ENCODE peak calls at places on chromosomes 12 and 14, in four cellular contexts. J, E, W and D are unnamed samples.

GRCh38 chr14:90970167-90970600 is 90.3 kb downstream of the RPS6KA5 start:
- DNase-seq in J (no peak), E (no peak), W (no peak), D (no peak)

GRCh38 chr14:57380935-57381334 is 9.5 kb upstream of the NAA30 start:
- DNase-seq in J (no peak), E (no peak), W (no peak), D (no peak)

GRCh38 chr12:68972570-68972969 is 39.6 kb upstream of the CPM start:
- DNase-seq in J (no peak), E (no peak), W (no peak), D (no peak)

GRCh38 chr14:65357091-65357490 is 55.4 kb upstream of the FUT8 start:
- DNase-seq in J (no peak), E (no peak), W (no peak), D (no peak)

GRCh38 chr14:90760591-90761316 is 55.5 kb downstream of the TTC7B start:
- DNase-seq in J (no peak), E (no peak), W (no peak), D (no peak)

GRCh38 chr14:20578325-20578724 is 9.5 kb downstream of the RNASE11 start:
- DNase-seq in J (no peak), E (no peak), W (no peak), D (no peak)

GRCh38 chr14:32366256-32366655 is 37.2 kb downstream of the AKAP6 start:
- DNase-seq in J (no peak), E (no peak), W (no peak), D (no peak)

GRCh38 chr12:73678335-73678734 is 859.3 kb upstream of the ATXN7L3B start:
- DNase-seq in J (no peak), E (no peak), W (no peak), D (no peak)

GRCh38 chr12:77122236-77122635 is 56.9 kb upstream of the E2F7 start:
- DNase-seq in J (no peak), E (peak; percentile 16), W (no peak), D (no peak)

GRCh38 chr12:12081836-12082497 is 11.2 kb downstream of the BCL2L14 start:
- DNase-seq in J (no peak), E (no peak), W (no peak), D (no peak)

GRCh38 chr14:102131741-102132140 is 8.0 kb upstream of the WDR20 start:
- DNase-seq in J (no peak), E (no peak), W (no peak), D (no peak)

GRCh38 chr12:67766370-67766769 is 117.8 kb downstream of the DYRK2 start:
- DNase-seq in J (no peak), E (no peak), W (no peak), D (no peak)

GRCh38 chr14:39175445-39176262 is 600 bp downstream of the PNN start:
- DNase-seq in J (no peak), E (no peak), W (no peak), D (no peak)

GRCh38 chr14:68701001-68701741 is 91.7 kb downstream of the ZFP36L1 start:
- DNase-seq in J (no peak), E (no peak), W (no peak), D (peak; percentile 45)

GRCh38 chr14:70254476-70254961 is 65.8 kb upstream of the SLC8A3 start:
- DNase-seq in J (no peak), E (peak; percentile 44), W (peak; percentile 65), D (peak; percentile 72)

GRCh38 chr12:113359939-113360748 is 1.8 kb downstream of the PLBD2 start:
- DNase-seq in J (no peak), E (no peak), W (no peak), D (no peak)

GRCh38 chr12:47112679-47113078 is 32.9 kb upstream of the AMIGO2 start:
- DNase-seq in J (no peak), E (no peak), W (no peak), D (no peak)

GRCh38 chr12:1919284-1919683 is 832 bp upstream of the CACNA2D4 start:
- DNase-seq in J (no peak), E (no peak), W (no peak), D (no peak)

GRCh38 chr12:47980172-47980571 is 16.8 kb downstream of the TMEM106C start:
- DNase-seq in J (no peak), E (no peak), W (no peak), D (peak; percentile 69)

GRCh38 chr14:85576848-85577541 is 47.1 kb downstream of the FLRT2 start:
- DNase-seq in J (no peak), E (no peak), W (no peak), D (no peak)

GRCh38 chr12:6434205-6435180 is 10.3 kb upstream of the CD27 start:
- DNase-seq in J (no peak), E (no peak), W (no peak), D (no peak)

GRCh38 chr12:24931666-24932405 is 17.1 kb downstream of the BCAT1 start:
- DNase-seq in J (no peak), E (no peak), W (no peak), D (no peak)

GRCh38 chr12:3342051-3342450 is 149.0 kb upstream of the PRMT8 start:
- DNase-seq in J (no peak), E (peak; percentile 73), W (no peak), D (no peak)

GRCh38 chr12:19846561-19846960 is 407.3 kb downstream of the AEBP2 start:
- DNase-seq in J (no peak), E (no peak), W (no peak), D (no peak)

GRCh38 chr14:78967111-78967809 is 797.1 kb downstream of the NRXN3 start:
- DNase-seq in J (no peak), E (no peak), W (no peak), D (no peak)

GRCh38 chr14:55730602-55731001 is 150.6 kb downstream of the KTN1 start:
- DNase-seq in J (no peak), E (no peak), W (no peak), D (no peak)

GRCh38 chr12:108080363-108080762 is 48.7 kb upstream of the WSCD2 start:
- DNase-seq in J (no peak), E (no peak), W (no peak), D (no peak)

GRCh38 chr12:13102481-13103195 is 829 bp downstream of the GSG1 start:
- DNase-seq in J (no peak), E (no peak), W (no peak), D (no peak)

GRCh38 chr12:11795910-11796459 is 146.5 kb downstream of the ETV6 start:
- DNase-seq in J (no peak), E (no peak), W (no peak), D (no peak)

GRCh38 chr12:104551313-104551931 is 94.7 kb downstream of the CHST11 start:
- DNase-seq in J (no peak), E (peak; percentile 58), W (no peak), D (no peak)

GRCh38 chr14:55097894-55098560 is 31.0 kb upstream of the LGALS3 start:
- DNase-seq in J (no peak), E (no peak), W (peak; percentile 64), D (no peak)

GRCh38 chr14:73058923-73059311 is 583 bp downstream of the RBM25 start:
- DNase-seq in J (no peak), E (no peak), W (peak; percentile 50), D (no peak)

GRCh38 chr12:72077111-72077820 is 138.6 kb downstream of the TPH2 start:
- DNase-seq in J (no peak), E (no peak), W (no peak), D (no peak)

GRCh38 chr14:24411468-24412454 is 13.0 kb downstream of the NYNRIN start:
- DNase-seq in J (no peak), E (no peak), W (no peak), D (no peak)

GRCh38 chr14:73173092-73173735 is 36.9 kb downstream of the PSEN1 start:
- DNase-seq in J (no peak), E (no peak), W (no peak), D (no peak)

GRCh38 chr12:78099806-78100205 is 269.1 kb downstream of the NAV3 start:
- DNase-seq in J (no peak), E (no peak), W (no peak), D (no peak)

GRCh38 chr14:52934762-52935161 is 16.1 kb downstream of the FERMT2 start:
- DNase-seq in J (no peak), E (no peak), W (no peak), D (no peak)

GRCh38 chr12:29148958-29149690 is at the start of gene FAR2:
- DNase-seq in J (no peak), E (peak; percentile 56), W (peak; percentile 76), D (peak; percentile 86)